ENCODE peak calls at places on chromosome 10, in six cellular contexts. R is IMR-90, Z is H1, Q is A549, P is K562, H is HepG2. V is an unnamed sample.

GRCh38 chr10:10772411-10772810 is 245.3 kb upstream of the CELF2 start:
- DNase-seq in Q (no peak), Z (no peak), R (no peak), P (no peak), H (no peak), V (no peak)

GRCh38 chr10:1488970-1489548 is 248.3 kb downstream of the ADARB2 start:
- DNase-seq in Z (no peak), R (no peak), Q (no peak), P (no peak), H (no peak), V (no peak)

GRCh38 chr10:98098247-98098646 is 36.2 kb upstream of the R3HCC1L start:
- DNase-seq in P (no peak), Q (no peak), Z (no peak), H (no peak), R (no peak), V (no peak)

GRCh38 chr10:110486680-110487410 is 10.9 kb upstream of the DUSP5 start:
- DNase-seq in P (no peak), Q (no peak), Z (no peak), R (no peak), H (no peak), V (no peak)

GRCh38 chr10:131838921-131839320 is 61.9 kb upstream of the PPP2R2D start:
- DNase-seq in Z (no peak), R (no peak), H (no peak), P (no peak), Q (no peak), V (no peak)

GRCh38 chr10:60526024-60526585 is 136.4 kb upstream of the ANK3 start:
- DNase-seq in R (no peak), H (no peak), Z (no peak), Q (no peak), P (no peak), V (no peak)

GRCh38 chr10:12730809-12731519 is 270.5 kb downstream of the CCDC3 start:
- DNase-seq in Q (no peak), R (peak), H (no peak), Z (no peak), P (no peak), V (no peak)

GRCh38 chr10:121873236-121873635 is 54.6 kb downstream of the ATE1 start:
- DNase-seq in P (no peak), R (peak), Q (no peak), H (no peak), Z (no peak), V (no peak)

GRCh38 chr10:11728353-11728752 is 13.8 kb upstream of the ECHDC3 start:
- DNase-seq in H (no peak), Z (no peak), P (no peak), Q (no peak), R (no peak), V (no peak)

GRCh38 chr10:76453997-76454396 is 1022.6 kb downstream of the LRMDA start:
- DNase-seq in P (no peak), R (no peak), H (no peak), Q (no peak), Z (no peak), V (no peak)

GRCh38 chr10:110544958-110545537 is 22.4 kb upstream of the SMC3 start:
- DNase-seq in P (no peak), H (no peak), R (peak), Q (no peak), Z (no peak), V (no peak)

GRCh38 chr10:79433324-79434222 is 11.9 kb downstream of the ZCCHC24 start:
- DNase-seq in R (no peak), Q (no peak), H (no peak), Z (no peak), P (no peak), V (no peak)
- TF ChIP-seq RAD21 in R (no peak), Q (no peak), H (no peak), Z (no peak), P (no peak), V (no peak)

DNA sequence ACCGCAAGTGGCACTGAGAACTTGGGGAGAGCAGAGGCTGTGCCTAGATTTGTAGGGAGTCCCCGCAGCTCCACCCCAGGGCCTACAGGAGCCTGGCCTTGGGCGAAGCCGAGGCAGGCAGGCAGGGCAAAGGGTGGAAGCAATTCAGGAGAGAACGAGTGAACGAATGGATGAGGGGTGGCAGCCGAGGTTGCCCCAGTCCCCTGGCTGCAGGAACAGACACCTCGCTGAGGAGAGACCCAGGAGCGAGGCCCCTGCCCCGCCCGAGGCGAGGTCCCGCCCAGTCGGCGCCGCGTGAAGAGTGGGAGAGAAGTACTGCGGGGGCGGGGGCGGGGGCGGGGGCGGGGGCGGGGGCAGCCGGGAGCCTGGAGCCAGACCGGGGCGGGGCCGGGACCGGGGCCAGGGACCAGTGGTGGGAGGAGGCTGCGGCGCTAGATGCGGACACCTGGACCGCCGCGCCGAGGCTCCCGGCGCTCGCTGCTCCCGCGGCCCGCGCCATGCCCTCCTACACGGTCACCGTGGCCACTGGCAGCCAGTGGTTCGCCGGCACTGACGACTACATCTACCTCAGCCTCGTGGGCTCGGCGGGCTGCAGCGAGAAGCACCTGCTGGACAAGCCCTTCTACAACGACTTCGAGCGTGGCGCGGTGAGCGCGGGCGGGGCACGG is at the start of gene ALOX5:
- DNase-seq in P (peak), R (no peak), Z (no peak), H (no peak), Q (peak), V (no peak)
- TF ChIP-seq RAD21 in P (no peak), R (no peak), Z (no peak), H (no peak), Q (no peak), V (no peak)

GRCh38 chr10:70358446-70358845 is 24.0 kb downstream of the LRRC20 start:
- DNase-seq in P (no peak), Q (no peak), H (no peak), Z (no peak), R (no peak), V (no peak)

GRCh38 chr10:70360215-70360614 is 22.2 kb downstream of the LRRC20 start:
- DNase-seq in R (no peak), H (no peak), Q (no peak), P (no peak), Z (no peak), V (no peak)

GRCh38 chr10:70359017-70359550 is 23.3 kb downstream of the LRRC20 start:
- DNase-seq in Q (no peak), Z (no peak), R (no peak), H (no peak), P (no peak), V (no peak)

GRCh38 chr10:70355234-70356021 is 27.0 kb downstream of the LRRC20 start:
- DNase-seq in R (no peak), H (no peak), P (no peak), Z (no peak), Q (no peak), V (no peak)

DNA sequence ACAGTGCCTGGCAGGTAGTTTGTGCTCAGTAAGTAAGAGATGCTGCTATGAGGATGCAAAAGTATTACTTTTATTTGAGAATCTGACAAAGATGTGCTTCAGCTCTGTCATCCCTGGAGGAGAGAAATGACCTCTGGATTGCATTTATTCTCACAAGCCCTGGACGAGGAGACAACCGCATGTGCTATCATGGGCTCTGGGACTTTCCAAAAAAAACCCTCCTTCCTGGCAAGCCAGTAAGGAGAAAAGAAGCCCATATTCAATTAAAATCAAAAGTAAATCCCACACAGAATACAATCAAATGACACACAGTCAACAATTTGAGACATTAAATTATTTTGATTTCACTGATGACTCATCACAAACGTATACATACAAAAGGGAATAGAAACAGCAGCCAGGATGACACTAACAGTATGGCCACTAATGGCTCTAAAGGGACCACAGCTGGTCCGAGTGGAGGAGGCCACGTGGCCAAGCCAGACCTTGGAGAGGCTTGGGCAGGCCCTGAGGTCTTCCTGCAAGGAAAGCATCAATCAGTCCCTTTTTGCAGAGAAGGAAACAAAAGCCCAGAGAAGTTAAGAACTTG is 24.9 kb downstream of the LRRC20 start:
- DNase-seq in Z (no peak), R (peak), P (no peak), Q (no peak), H (no peak), V (no peak)
- TF ChIP-seq RAD21 in Z (no peak), R (no peak), P (no peak), Q (no peak), H (no peak), V (no peak)

DNA sequence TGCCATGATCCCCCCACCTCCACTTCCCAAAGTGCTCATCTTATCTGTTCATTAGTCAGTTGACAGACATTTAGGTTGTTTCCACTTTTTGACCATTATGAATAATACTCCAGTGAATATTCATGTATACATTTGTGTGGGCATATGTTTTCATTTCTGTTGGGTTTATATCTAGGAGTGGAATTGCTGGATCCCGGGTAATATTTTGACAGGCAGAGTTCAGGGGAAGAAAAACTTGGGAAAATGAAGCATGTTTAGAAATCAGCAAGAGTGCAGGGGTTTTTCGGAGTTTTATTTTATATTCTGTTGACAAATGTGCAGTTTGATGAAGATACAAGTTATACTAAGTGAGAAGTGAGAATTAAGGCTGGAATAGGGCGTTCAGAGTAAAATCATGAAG is 2.6 kb upstream of the SCD start:
- DNase-seq in R (no peak), P (no peak), Z (no peak), H (no peak), Q (no peak), V (no peak)
- TF ChIP-seq RAD21 in R (no peak), P (no peak), Z (no peak), H (no peak), Q (no peak), V (no peak)

GRCh38 chr10:6052247-6053221 is 9.6 kb downstream of the IL2RA start:
- DNase-seq in H (no peak), Z (no peak), R (no peak), Q (no peak), P (no peak), V (no peak)
- TF ChIP-seq RAD21 in H (no peak), Z (no peak), R (no peak), Q (no peak), P (no peak), V (no peak)

GRCh38 chr10:33365871-33366411 is 31.5 kb upstream of the NRP1 start:
- DNase-seq in P (no peak), Q (peak), H (no peak), Z (no peak), R (peak), V (peak)
- TF ChIP-seq RAD21 in P (no peak), Q (peak), H (no peak), Z (no peak), R (no peak), V (peak)

DNA sequence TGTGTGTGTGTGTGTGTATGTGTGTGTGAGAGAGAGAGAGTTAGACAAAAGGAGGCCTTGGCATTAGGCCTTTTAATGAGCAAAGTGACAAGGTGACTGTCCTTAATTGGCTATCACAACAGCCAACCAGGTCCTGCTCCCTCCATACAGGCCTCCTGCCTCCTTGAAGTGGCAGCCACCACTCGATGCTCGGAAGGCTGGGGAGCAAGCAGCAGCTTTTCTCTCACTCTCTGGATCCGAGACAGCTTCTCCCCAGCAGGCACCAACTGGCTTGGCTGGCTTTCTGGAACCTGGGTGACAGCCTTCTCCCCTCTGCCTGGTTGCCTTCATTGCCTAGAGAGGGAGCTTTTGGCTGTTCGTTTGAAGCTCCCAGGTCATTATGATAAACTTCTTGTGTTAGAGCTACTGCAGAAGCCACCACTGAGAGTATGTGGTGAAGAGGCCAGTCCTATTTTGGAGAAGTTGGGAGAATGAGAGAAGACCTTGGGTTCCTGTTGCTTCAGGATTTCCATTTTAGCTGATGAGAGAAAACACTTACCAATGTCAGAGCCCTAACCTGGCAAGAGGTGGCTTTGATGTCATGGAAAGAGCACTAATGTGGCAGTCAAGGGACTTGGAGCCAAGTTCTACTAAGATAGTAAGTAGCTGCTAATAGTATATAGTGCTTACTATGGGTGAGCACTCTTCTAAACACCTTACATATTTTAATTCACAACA is 37.6 kb downstream of the RPS24 start:
- DNase-seq in H (no peak), R (no peak), P (no peak), Q (no peak), Z (no peak), V (no peak)
- TF ChIP-seq RAD21 in H (no peak), R (no peak), P (no peak), Q (no peak), Z (no peak), V (no peak)

GRCh38 chr10:89466599-89467035 is 52.2 kb downstream of the IFIT5 start:
- DNase-seq in Z (no peak), R (peak), H (peak), Q (no peak), P (peak), V (peak)
- TF ChIP-seq RAD21 in Z (peak), R (peak), H (no peak), Q (peak), P (peak), V (peak)

GRCh38 chr10:71840936-71841335 is 10.1 kb downstream of the PSAP start:
- DNase-seq in Q (no peak), R (no peak), Z (no peak), P (no peak), H (no peak), V (no peak)
- TF ChIP-seq RAD21 in Q (no peak), R (no peak), Z (no peak), P (no peak), H (no peak), V (no peak)

DNA sequence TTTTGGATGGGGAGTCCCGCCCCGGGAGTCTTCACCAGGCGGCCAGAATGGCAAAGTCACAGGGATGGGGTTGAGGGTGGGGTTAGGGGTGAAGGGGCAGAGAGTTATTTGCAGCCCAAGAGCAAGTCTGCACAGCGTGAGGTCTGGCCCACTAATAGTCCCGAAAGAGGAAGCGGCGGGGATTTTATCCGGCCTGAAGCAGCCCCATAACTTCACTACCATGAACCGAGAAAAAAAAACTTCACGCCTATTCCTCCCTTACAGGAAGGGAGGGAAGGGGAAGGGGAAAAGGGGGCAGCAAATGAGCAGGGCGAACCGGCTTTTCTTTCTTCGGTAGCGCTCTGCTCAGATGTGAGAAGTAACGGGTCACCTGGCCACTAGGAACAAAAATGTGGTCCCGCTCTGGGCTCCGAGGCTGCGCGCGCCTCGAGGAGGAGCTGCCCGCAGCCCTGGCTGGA is 709 bp downstream of the ITPRIP start:
- DNase-seq in Q (peak), Z (no peak), P (peak), H (no peak), R (peak), V (no peak)
- TF ChIP-seq RAD21 in Q (no peak), Z (no peak), P (no peak), H (no peak), R (no peak), V (no peak)